ENCODE peak calls at places on chromosomes 13 and 19, in five cellular contexts. C is psoas muscle, B is PC-9, E is uterus, R is aorta. N is an unnamed sample.

GRCh38 chr13:97879646-97880297 is 73.7 kb upstream of the IPO5 start:
- DNase-seq in C (no peak), B (peak), E (no peak), R (no peak), N (no peak)

GRCh38 chr19:15324791-15325519 is 7.4 kb downstream of the BRD4 start:
- DNase-seq in C (no peak), B (no peak), E (no peak), R (no peak), N (no peak)

GRCh38 chr13:33138441-33138840 is 122.2 kb downstream of the KL start:
- DNase-seq in C (no peak), B (no peak), E (no peak), R (no peak), N (no peak)

GRCh38 chr13:37179646-37180045 is 74.2 kb upstream of the CSNK1A1L start:
- DNase-seq in C (no peak), B (no peak), E (no peak), R (no peak), N (no peak)

GRCh38 chr19:38248421-38248820 is 7.8 kb downstream of the PPP1R14A start:
- DNase-seq in C (no peak), B (no peak), E (no peak), R (no peak), N (no peak)

GRCh38 chr13:51542358-51542972 is 41.8 kb upstream of the WDFY2 start:
- DNase-seq in C (no peak), B (no peak), E (no peak), R (no peak), N (no peak)

GRCh38 chr13:45331981-45332830 is 8.8 kb downstream of the TPT1 start:
- DNase-seq in C (peak), B (peak), E (no peak), R (no peak), N (no peak)

GRCh38 chr19:3554254-3555083 is 2.9 kb downstream of the MFSD12 start:
- DNase-seq in C (no peak), B (no peak), E (no peak), R (no peak), N (no peak)

GRCh38 chr13:50589139-50589538 is 254.4 kb downstream of the DLEU7 start:
- DNase-seq in C (no peak), B (no peak), E (no peak), R (peak), N (peak)

GRCh38 chr19:29255912-29256311 is 43.0 kb upstream of the UQCRFS1 start:
- DNase-seq in C (no peak), B (no peak), E (no peak), R (no peak), N (no peak)

GRCh38 chr13:113990321-113990837 is 16.5 kb upstream of the C13orf46 start:
- DNase-seq in C (no peak), B (no peak), E (peak), R (no peak), N (peak)

GRCh38 chr13:50644081-50644871 is 199.2 kb downstream of the DLEU7 start:
- DNase-seq in C (no peak), B (peak), E (no peak), R (no peak), N (peak)

GRCh38 chr13:24622481-24622880 is 57.7 kb upstream of the ATP12A start:
- DNase-seq in C (no peak), B (no peak), E (no peak), R (no peak), N (no peak)

GRCh38 chr19:8370176-8371010 is 6.4 kb downstream of the ANGPTL4 start:
- DNase-seq in C (no peak), B (no peak), E (no peak), R (no peak), N (no peak)

GRCh38 chr13:112748947-112749346 is 59.1 kb downstream of the ATP11A start:
- DNase-seq in C (peak), B (no peak), E (peak), R (peak), N (no peak)

GRCh38 chr19:9702186-9702585 is 27.3 kb upstream of the ZNF562 start:
- DNase-seq in C (no peak), B (no peak), E (no peak), R (no peak), N (no peak)

GRCh38 chr13:79457948-79458347 is 23.0 kb upstream of the NDFIP2 start:
- DNase-seq in C (no peak), B (no peak), E (no peak), R (no peak), N (no peak)

GRCh38 chr13:25462301-25463125 is 90.7 kb downstream of the ATP8A2 start:
- DNase-seq in C (no peak), B (no peak), E (no peak), R (no peak), N (no peak)

GRCh38 chr19:46984077-46985010 is 35.3 kb upstream of the NPAS1 start:
- DNase-seq in C (peak), B (peak), E (peak), R (peak), N (no peak)

GRCh38 chr19:12596927-12597548 is 13.6 kb downstream of the ZNF490 start:
- DNase-seq in C (no peak), B (no peak), E (no peak), R (no peak), N (no peak)

GRCh38 chr13:59360108-59360507 is 803.6 kb downstream of the DIAPH3 start:
- DNase-seq in C (peak), B (no peak), E (no peak), R (peak), N (no peak)

GRCh38 chr19:49127674-49128544 is 8.6 kb downstream of the PPFIA3 start:
- DNase-seq in C (peak), B (peak), E (peak), R (peak), N (peak)

GRCh38 chr19:6767081-6767356 is 216 bp downstream of the SH2D3A start:
- DNase-seq in C (no peak), B (peak), E (no peak), R (no peak), N (peak)

GRCh38 chr19:21101511-21102242 is 19.7 kb downstream of the ZNF714 start:
- DNase-seq in C (no peak), B (no peak), E (no peak), R (no peak), N (no peak)

GRCh38 chr19:14502334-14503092 is 6.6 kb upstream of the GIPC1 start:
- DNase-seq in C (no peak), B (peak), E (no peak), R (no peak), N (no peak)

GRCh38 chr19:41702208-41702651 is 6.2 kb upstream of the CEACAM5 start:
- DNase-seq in C (no peak), B (no peak), E (no peak), R (no peak), N (no peak)

GRCh38 chr19:32178841-32179410 is 166.5 kb upstream of the ZNF507 start:
- DNase-seq in C (no peak), B (no peak), E (no peak), R (no peak), N (no peak)

GRCh38 chr19:32176591-32176990 is 168.8 kb upstream of the ZNF507 start:
- DNase-seq in C (no peak), B (no peak), E (no peak), R (no peak), N (no peak)

GRCh38 chr19:32177686-32178085 is 167.7 kb upstream of the ZNF507 start:
- DNase-seq in C (no peak), B (no peak), E (no peak), R (no peak), N (no peak)

GRCh38 chr19:32178401-32178800 is 167.0 kb upstream of the ZNF507 start:
- DNase-seq in C (no peak), B (no peak), E (no peak), R (no peak), N (no peak)

GRCh38 chr19:32181356-32181920 is 164.0 kb upstream of the ZNF507 start:
- DNase-seq in C (no peak), B (no peak), E (no peak), R (no peak), N (no peak)
- H3K27ac ChIP-seq in C (no peak), B (no peak), E (no peak), R (no peak), N (no peak)

GRCh38 chr13:21458457-21458815 is 667 bp downstream of the ZDHHC20 start:
- DNase-seq in C (peak), B (peak), E (peak), R (no peak), N (peak)
- H3K27ac ChIP-seq in C (peak), B (peak), E (peak), R (peak), N (peak)

GRCh38 chr13:52600666-52601065 is 41.6 kb upstream of the HNRNPA1L2 start:
- DNase-seq in C (no peak), B (no peak), E (no peak), R (no peak), N (no peak)

GRCh38 chr13:52597676-52598075 is 44.6 kb upstream of the HNRNPA1L2 start:
- DNase-seq in C (no peak), B (no peak), E (no peak), R (no peak), N (no peak)

GRCh38 chr13:52599037-52599852 is 43.0 kb upstream of the HNRNPA1L2 start:
- DNase-seq in C (no peak), B (no peak), E (no peak), R (no peak), N (no peak)

DNA sequence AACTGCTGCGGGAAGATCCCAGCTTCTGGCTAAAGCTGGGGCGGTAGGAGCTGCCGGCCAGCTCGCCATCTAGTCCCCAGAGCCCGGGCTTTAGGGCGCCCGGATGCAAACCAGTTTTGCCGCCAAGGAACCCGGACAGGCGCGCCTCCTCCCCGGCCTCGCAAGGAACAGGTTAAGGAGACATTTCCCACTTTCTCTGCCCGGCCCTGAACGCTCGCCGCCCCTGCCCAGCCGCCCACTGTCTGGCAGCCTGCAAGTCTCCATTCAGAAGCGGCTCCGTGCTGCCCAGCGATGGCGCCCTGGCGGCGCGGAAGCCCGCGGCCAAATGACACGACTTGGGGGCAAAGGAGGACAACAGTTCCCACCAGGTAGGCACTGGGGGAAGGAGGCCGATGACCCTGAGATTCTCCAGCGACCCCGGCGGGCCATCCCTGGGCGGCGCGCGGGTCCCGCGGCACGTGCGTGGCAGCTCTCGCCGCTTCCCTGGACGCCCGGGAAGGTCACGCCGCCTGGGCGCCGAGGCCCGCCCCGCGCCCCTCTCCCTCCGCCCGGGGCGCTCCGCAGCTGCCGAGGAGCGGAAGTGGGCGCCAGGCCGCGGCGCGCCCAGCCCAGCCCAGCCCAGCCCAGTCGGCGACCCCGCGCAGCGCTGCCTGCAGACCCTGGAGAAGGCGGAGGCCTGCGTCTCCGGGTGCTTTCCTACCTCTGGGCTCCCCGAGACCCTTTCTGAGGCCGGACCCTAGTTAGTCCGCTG is 42.2 kb upstream of the HNRNPA1L2 start:
- DNase-seq in C (peak), B (no peak), E (peak), R (peak), N (peak)
- H3K27ac ChIP-seq in C (peak), B (no peak), E (peak), R (no peak), N (peak)

GRCh38 chr13:55073000-55073399 is 2044.4 kb downstream of the OLFM4 start:
- DNase-seq in C (no peak), B (no peak), E (no peak), R (no peak), N (no peak)
- H3K27ac ChIP-seq in C (no peak), B (no peak), E (no peak), R (no peak), N (no peak)